ENCODE peak calls at places on chromosomes 7 and 10, in four cellular contexts. One of them, this sample, is unnamed.

GRCh38 chr10:72259491-72260214 is 14.1 kb upstream of the DDIT4 start:
- ATAC-seq in K562: no peak
- ATAC-seq in GM12878: peak; percentile 26
- ATAC-seq in Panc1: peak; percentile 8
- ATAC-seq in this sample: no peak

GRCh38 chr10:47364366-47364765 is 16.2 kb downstream of the RBP3 start:
- ATAC-seq in GM12878: no peak
- ATAC-seq in Panc1: no peak
- ATAC-seq in K562: no peak
- ATAC-seq in this sample: no peak

GRCh38 chr7:77258593-77258992 is 59.0 kb upstream of the FGL2 start:
- ATAC-seq in GM12878: no peak
- ATAC-seq in Panc1: no peak
- ATAC-seq in K562: no peak
- ATAC-seq in this sample: no peak

GRCh38 chr10:113300628-113301027 is 252.2 kb upstream of the HABP2 start:
- ATAC-seq in K562: no peak
- ATAC-seq in GM12878: peak; percentile 75
- ATAC-seq in Panc1: no peak
- ATAC-seq in this sample: no peak

GRCh38 chr10:63614371-63614891 is 93.2 kb downstream of the REEP3 start:
- ATAC-seq in Panc1: peak; percentile 48
- ATAC-seq in K562: peak; percentile 61
- ATAC-seq in GM12878: no peak
- ATAC-seq in this sample: no peak

GRCh38 chr7:151736403-151736909 is 140.5 kb downstream of the PRKAG2 start:
- ATAC-seq in GM12878: no peak
- ATAC-seq in K562: peak; percentile 64
- ATAC-seq in Panc1: peak; percentile 93
- ATAC-seq in this sample: peak; percentile 90

GRCh38 chr7:37510043-37510634 is 61.5 kb upstream of the ELMO1 start:
- ATAC-seq in Panc1: no peak
- ATAC-seq in K562: peak; percentile 76
- ATAC-seq in GM12878: peak; percentile 80
- ATAC-seq in this sample: no peak

GRCh38 chr10:130631139-130631864 is 495.1 kb downstream of the GLRX3 start:
- ATAC-seq in Panc1: no peak
- ATAC-seq in K562: no peak
- ATAC-seq in GM12878: no peak
- ATAC-seq in this sample: no peak

GRCh38 chr10:102763037-102763607 is 19.4 kb downstream of the WBP1L start:
- ATAC-seq in GM12878: no peak
- ATAC-seq in K562: peak; percentile 82
- ATAC-seq in Panc1: no peak
- ATAC-seq in this sample: no peak

GRCh38 chr7:107128217-107128616 is 40.6 kb upstream of the HBP1 start:
- ATAC-seq in Panc1: no peak
- ATAC-seq in K562: no peak
- ATAC-seq in GM12878: no peak
- ATAC-seq in this sample: no peak

GRCh38 chr10:43398939-43399871 is 9.8 kb downstream of the HNRNPF start:
- ATAC-seq in K562: no peak
- ATAC-seq in Panc1: no peak
- ATAC-seq in GM12878: no peak
- ATAC-seq in this sample: no peak

GRCh38 chr10:34658934-34659333 is 156.2 kb downstream of the PARD3 start:
- ATAC-seq in Panc1: no peak
- ATAC-seq in K562: no peak
- ATAC-seq in GM12878: no peak
- ATAC-seq in this sample: no peak

GRCh38 chr7:65475040-65475726 is 101.5 kb downstream of the ZNF92 start:
- ATAC-seq in K562: no peak
- ATAC-seq in GM12878: no peak
- ATAC-seq in Panc1: no peak
- ATAC-seq in this sample: no peak

GRCh38 chr7:2820508-2820934 is 23.6 kb downstream of the GNA12 start:
- ATAC-seq in K562: no peak
- ATAC-seq in Panc1: peak; percentile 57
- ATAC-seq in GM12878: no peak
- ATAC-seq in this sample: peak; percentile 94

GRCh38 chr10:26642896-26643653 is 54.4 kb upstream of the PDSS1 start:
- ATAC-seq in K562: peak; percentile 80
- ATAC-seq in GM12878: no peak
- ATAC-seq in Panc1: no peak
- ATAC-seq in this sample: no peak

GRCh38 chr7:85695041-85695990 is 508.5 kb upstream of the SEMA3D start:
- ATAC-seq in GM12878: no peak
- ATAC-seq in Panc1: no peak
- ATAC-seq in K562: no peak
- ATAC-seq in this sample: no peak

GRCh38 chr10:104041891-104042535 is 43.7 kb downstream of the COL17A1 start:
- ATAC-seq in K562: no peak
- ATAC-seq in GM12878: no peak
- ATAC-seq in Panc1: no peak
- ATAC-seq in this sample: no peak

GRCh38 chr10:111125102-111125501 is 48.3 kb downstream of the ADRA2A start:
- ATAC-seq in GM12878: no peak
- ATAC-seq in K562: no peak
- ATAC-seq in Panc1: no peak
- ATAC-seq in this sample: no peak

GRCh38 chr10:86306628-86307278 is 59.8 kb downstream of the GRID1 start:
- ATAC-seq in GM12878: no peak
- ATAC-seq in K562: peak; percentile 44
- ATAC-seq in Panc1: no peak
- ATAC-seq in this sample: no peak

GRCh38 chr10:26799342-26799741 is 61.4 kb downstream of the ABI1 start:
- ATAC-seq in Panc1: no peak
- ATAC-seq in GM12878: peak; percentile 54
- ATAC-seq in K562: no peak
- ATAC-seq in this sample: no peak

GRCh38 chr10:101367569-101368453 is 13.8 kb downstream of the BTRC start:
- ATAC-seq in K562: peak; percentile 63
- ATAC-seq in Panc1: peak; percentile 92
- ATAC-seq in GM12878: no peak
- ATAC-seq in this sample: no peak

GRCh38 chr7:16587785-16588184 is 57.8 kb downstream of the ANKMY2 start:
- ATAC-seq in K562: peak; percentile 50
- ATAC-seq in GM12878: no peak
- ATAC-seq in Panc1: no peak
- ATAC-seq in this sample: no peak
- TF ChIP-seq POLR2AphosphoS5 in K562: no peak
- TF ChIP-seq POLR2AphosphoS5 in GM12878: no peak
- TF ChIP-seq POLR2AphosphoS5 in Panc1: no peak
- TF ChIP-seq POLR2AphosphoS5 in this sample: no peak

DNA sequence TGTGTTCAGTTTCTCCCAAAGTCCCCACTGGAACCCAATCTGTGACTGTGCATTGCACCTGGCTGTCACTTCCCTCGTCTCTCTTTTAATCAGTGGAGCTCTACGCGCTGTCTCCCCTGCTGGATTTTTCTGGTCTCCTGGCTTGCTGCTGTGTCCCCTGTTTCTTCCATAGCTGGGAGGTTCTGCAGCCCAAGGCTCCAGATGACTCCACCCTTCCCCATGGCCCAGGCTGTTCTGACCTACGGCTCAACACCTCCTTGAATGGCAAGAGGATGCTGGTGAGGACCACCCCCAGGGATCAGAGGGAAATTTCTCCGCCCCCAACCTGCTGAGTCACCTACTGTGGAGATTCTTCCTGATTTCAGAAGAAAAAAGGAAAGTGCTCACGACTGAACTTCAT is 961.4 kb upstream of the ZNF722 start:
- ATAC-seq in K562: no peak
- ATAC-seq in GM12878: no peak
- ATAC-seq in Panc1: no peak
- ATAC-seq in this sample: no peak
- H3K9me3 ChIP-seq in K562: peaks cover 2% of the 10 kb centered on the region
- H3K9me3 ChIP-seq in GM12878: no peaks in the 10 kb centered on the region
- H3K9me3 ChIP-seq in Panc1: no peaks in the 10 kb centered on the region
- H3K9me3 ChIP-seq in this sample: no peaks in the 10 kb centered on the region

GRCh38 chr10:116848032-116848911 is 1.0 kb upstream of the ENO4 start:
- ATAC-seq in K562: no peak
- ATAC-seq in GM12878: peak; percentile 85
- ATAC-seq in Panc1: no peak
- ATAC-seq in this sample: no peak
- H3K27ac ChIP-seq in K562: no peak overlapping the region
- H3K27ac ChIP-seq in GM12878: peak overlapping the region; percentile 81
- H3K27ac ChIP-seq in Panc1: peak overlapping the region; percentile 93
- H3K27ac ChIP-seq in this sample: no peak overlapping the region

GRCh38 chr7:142540371-142540770 is 208.9 kb upstream of the PRSS1 start:
- ATAC-seq in GM12878: no peak
- ATAC-seq in Panc1: no peak
- ATAC-seq in K562: no peak
- ATAC-seq in this sample: no peak
- TF ChIP-seq POLR2AphosphoS5 in GM12878: no peak
- TF ChIP-seq POLR2AphosphoS5 in Panc1: no peak
- TF ChIP-seq POLR2AphosphoS5 in K562: no peak
- TF ChIP-seq POLR2AphosphoS5 in this sample: no peak

DNA sequence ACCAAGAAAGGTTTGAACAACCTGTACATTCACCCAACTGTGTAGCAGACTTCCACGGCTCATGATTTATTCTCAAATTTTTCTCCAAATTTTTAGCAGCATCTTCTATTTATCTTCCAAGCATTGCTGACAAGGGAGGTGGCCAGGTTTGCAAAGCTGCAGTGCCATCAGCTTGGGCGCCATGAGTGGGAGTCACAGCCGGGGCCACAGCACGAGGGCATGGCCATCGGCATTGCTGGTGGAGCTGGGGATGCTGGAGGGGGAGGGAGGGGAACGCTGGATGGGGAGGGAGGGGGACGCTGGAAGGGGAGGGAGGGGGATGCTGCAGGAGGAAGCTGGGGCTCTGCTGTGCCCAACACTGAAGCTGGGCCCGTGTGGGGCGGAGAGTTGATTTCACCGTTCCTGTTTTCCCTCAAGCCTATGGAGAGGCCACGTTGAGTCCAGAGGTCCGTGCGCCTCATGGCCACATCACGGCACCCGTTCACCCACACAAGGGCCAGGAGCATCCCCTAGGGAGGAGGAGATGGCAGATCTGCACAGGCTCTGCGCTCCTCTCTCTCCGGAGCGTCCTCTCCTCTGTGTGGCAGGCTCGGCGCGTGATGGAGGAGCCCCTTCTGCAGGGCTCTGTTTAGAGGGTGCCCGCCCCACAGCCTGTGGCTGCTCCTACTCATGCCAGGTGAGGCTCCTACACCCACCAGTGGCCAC is 520.2 kb downstream of the DNAJB6 start:
- ATAC-seq in GM12878: no peak
- ATAC-seq in K562: no peak
- ATAC-seq in Panc1: no peak
- ATAC-seq in this sample: no peak
- H3K9me3 ChIP-seq in GM12878: peaks cover 2% of the 10 kb centered on the region
- H3K9me3 ChIP-seq in K562: no peaks in the 10 kb centered on the region
- H3K9me3 ChIP-seq in Panc1: no peaks in the 10 kb centered on the region
- H3K9me3 ChIP-seq in this sample: no peaks in the 10 kb centered on the region

GRCh38 chr10:3478632-3479240 is 306.2 kb upstream of the PITRM1 start:
- ATAC-seq in Panc1: no peak
- ATAC-seq in K562: no peak
- ATAC-seq in GM12878: no peak
- ATAC-seq in this sample: no peak
- H3K27ac ChIP-seq in Panc1: no peak overlapping the region
- H3K27ac ChIP-seq in K562: no peak overlapping the region
- H3K27ac ChIP-seq in GM12878: peak overlapping the region; percentile 79
- H3K27ac ChIP-seq in this sample: no peak overlapping the region

GRCh38 chr7:74376256-74377036 is 77.3 kb upstream of the GTF2IRD1 start:
- ATAC-seq in K562: peak; percentile 29
- ATAC-seq in Panc1: no peak
- ATAC-seq in GM12878: no peak
- ATAC-seq in this sample: no peak

GRCh38 chr7:74375726-74376220 is 77.9 kb upstream of the GTF2IRD1 start:
- ATAC-seq in K562: no peak
- ATAC-seq in GM12878: no peak
- ATAC-seq in Panc1: no peak
- ATAC-seq in this sample: no peak

GRCh38 chr7:74380720-74381119 is 73.0 kb upstream of the GTF2IRD1 start:
- ATAC-seq in K562: peak; percentile 54
- ATAC-seq in GM12878: no peak
- ATAC-seq in Panc1: peak; percentile 67
- ATAC-seq in this sample: no peak

DNA sequence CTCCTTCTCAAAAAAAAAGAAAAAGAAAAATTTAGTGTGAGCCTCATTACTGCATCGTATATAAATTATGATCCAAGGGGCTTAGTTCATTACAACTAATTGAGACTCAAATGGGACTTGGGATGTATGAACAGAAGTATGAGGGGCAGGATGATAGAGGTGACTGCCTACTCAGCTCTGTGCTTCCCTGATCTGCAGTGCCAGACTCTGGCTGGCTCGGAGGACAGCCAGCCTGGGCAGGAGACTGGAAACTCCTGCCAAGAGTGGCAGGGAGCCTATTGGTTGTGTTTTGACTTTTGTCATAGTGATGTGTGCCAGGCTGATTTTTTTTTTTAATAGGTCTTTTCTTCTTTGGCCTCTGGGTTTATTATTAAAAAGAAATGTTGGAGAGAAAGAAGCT is 73.8 kb upstream of the GTF2IRD1 start:
- ATAC-seq in K562: no peak
- ATAC-seq in Panc1: peak; percentile 49
- ATAC-seq in GM12878: no peak
- ATAC-seq in this sample: peak; percentile 71
- TF ChIP-seq POLR2AphosphoS5 in K562: no peak
- TF ChIP-seq POLR2AphosphoS5 in Panc1: no peak
- TF ChIP-seq POLR2AphosphoS5 in GM12878: no peak
- TF ChIP-seq POLR2AphosphoS5 in this sample: no peak

DNA sequence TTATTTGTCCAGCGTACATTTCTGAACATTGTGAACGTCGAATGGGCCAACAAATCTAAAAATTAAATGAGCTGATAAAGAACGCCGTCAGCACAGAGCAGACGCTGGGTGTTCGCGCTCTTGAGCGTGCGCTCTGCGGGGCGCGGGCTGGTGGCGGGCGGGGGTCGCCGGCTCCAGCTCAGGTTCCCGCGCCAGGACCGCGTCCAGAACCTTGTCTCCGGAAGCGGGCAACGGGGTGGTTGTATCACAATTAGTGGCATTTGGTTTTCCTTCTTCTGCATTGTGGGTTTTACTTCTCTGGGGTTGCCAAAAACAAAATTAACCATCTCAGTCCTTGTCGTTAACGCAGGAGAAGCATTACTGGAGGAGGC is 2.4 kb downstream of the CYP2E1 start:
- ATAC-seq in GM12878: no peak
- ATAC-seq in K562: no peak
- ATAC-seq in Panc1: no peak
- ATAC-seq in this sample: no peak
- H3K9me3 ChIP-seq in GM12878: no peaks in the 10 kb centered on the region
- H3K9me3 ChIP-seq in K562: no peaks in the 10 kb centered on the region
- H3K9me3 ChIP-seq in Panc1: no peaks in the 10 kb centered on the region
- H3K9me3 ChIP-seq in this sample: peaks cover under 1% of the 10 kb centered on the region